ENCODE peak calls at places on chromosome 20, in four cellular contexts. D, N, K and X are unnamed samples.

GRCh38 chr20:23361108-23361650 is 803 bp upstream of the GZF1 start:
- DNase-seq in D (no peak), K (no peak), N (no peak), X (peak)

GRCh38 chr20:20368414-20369352 is 779 bp downstream of the INSM1 start:
- DNase-seq in K (no peak), D (no peak), N (peak), X (no peak)

GRCh38 chr20:23966298-23966697 is 22.3 kb downstream of the GGTLC1 start:
- DNase-seq in N (no peak), D (no peak), K (no peak), X (no peak)

GRCh38 chr20:63696311-63696627 is 183 bp upstream of the TNFRSF6B start:
- DNase-seq in K (peak), D (peak), N (no peak), X (no peak)

GRCh38 chr20:1280421-1281102 is 14.5 kb downstream of the SNPH start:
- DNase-seq in N (no peak), K (no peak), D (no peak), X (no peak)

GRCh38 chr20:34574861-34575260 is 16.3 kb downstream of the MAP1LC3A start:
- DNase-seq in N (no peak), K (no peak), D (no peak), X (no peak)

GRCh38 chr20:18360601-18361000 is 72.3 kb downstream of the ZNF133 start:
- DNase-seq in K (no peak), N (no peak), D (no peak), X (no peak)

GRCh38 chr20:6583134-6583738 is 184.2 kb upstream of the BMP2 start:
- DNase-seq in D (no peak), N (peak), K (peak), X (peak)

GRCh38 chr20:46057856-46058655 is 29.0 kb downstream of the SLC12A5 start:
- DNase-seq in D (no peak), N (no peak), K (no peak), X (no peak)

GRCh38 chr20:58852559-58853271 is at the start of gene GNAS:
- DNase-seq in N (peak), K (peak), D (no peak), X (peak)

GRCh38 chr20:45427236-45428149 is 11.6 kb downstream of the PIGT start:
- DNase-seq in D (no peak), N (peak), K (peak), X (no peak)

GRCh38 chr20:16576219-16576618 is 3.0 kb upstream of the KIF16B start:
- DNase-seq in N (no peak), K (peak), D (no peak), X (no peak)

GRCh38 chr20:47318027-47318595 is 38.4 kb downstream of the ZMYND8 start:
- DNase-seq in D (no peak), N (no peak), K (peak), X (peak)

GRCh38 chr20:12068146-12068545 is 150.5 kb downstream of the BTBD3 start:
- DNase-seq in D (no peak), K (no peak), N (no peak), X (no peak)

GRCh38 chr20:9884061-9884460 is 45.2 kb upstream of the PAK5 start:
- DNase-seq in K (no peak), N (peak), D (no peak), X (no peak)

GRCh38 chr20:17533396-17533795 is 2.2 kb upstream of the BFSP1 start:
- DNase-seq in K (peak), N (peak), D (peak), X (peak)

GRCh38 chr20:22373164-22373895 is 211.0 kb downstream of the FOXA2 start:
- DNase-seq in D (no peak), N (no peak), K (no peak), X (no peak)

GRCh38 chr20:22690616-22691179 is 106.3 kb upstream of the FOXA2 start:
- DNase-seq in N (no peak), K (no peak), D (no peak), X (no peak)

GRCh38 chr20:33516882-33517281 is 27.0 kb downstream of the CBFA2T2 start:
- DNase-seq in N (no peak), D (no peak), K (no peak), X (no peak)

DNA sequence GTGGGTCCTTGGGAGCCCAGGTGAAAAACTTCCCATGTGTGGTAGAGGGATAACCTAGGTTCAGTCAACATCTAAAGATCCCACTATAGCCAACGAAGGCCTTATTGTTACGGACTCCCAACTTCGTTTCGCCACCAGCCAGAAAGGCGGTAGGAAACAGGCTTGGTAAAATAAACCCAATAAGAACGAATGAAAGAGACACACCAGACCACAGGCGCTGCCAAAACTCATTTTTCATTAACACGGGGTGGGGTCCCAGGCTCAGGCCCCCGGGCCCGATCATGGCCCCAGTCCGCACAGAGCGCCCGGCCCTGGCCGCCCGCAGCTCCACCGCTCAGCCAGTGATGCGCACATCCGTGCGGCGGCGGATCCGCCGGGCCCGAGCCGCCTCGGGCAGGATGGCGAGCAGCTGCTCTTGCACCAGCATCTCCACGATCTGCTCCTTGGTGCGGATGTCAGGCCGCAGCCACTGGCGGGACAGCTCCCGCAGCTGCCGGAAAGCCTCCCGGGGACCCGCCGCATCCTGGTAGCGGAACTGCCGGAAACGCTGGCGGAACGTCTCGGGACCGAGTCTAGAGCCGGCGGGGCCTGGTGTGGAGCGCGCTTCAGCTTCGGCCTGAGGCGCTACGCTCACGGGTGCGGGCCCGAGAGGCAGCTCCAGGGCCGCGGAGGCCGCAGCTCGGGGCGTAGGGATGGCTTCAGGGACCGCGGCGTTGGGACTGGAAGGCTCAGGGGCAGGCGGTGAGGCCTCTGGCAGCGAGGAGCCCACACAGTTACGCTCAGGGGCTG is 697 bp downstream of the SCAND1 start:
- DNase-seq in N (peak), K (peak), D (no peak), X (no peak)
- TF ChIP-seq ELF1 in N (no peak), K (no peak), D (no peak), X (no peak)

DNA sequence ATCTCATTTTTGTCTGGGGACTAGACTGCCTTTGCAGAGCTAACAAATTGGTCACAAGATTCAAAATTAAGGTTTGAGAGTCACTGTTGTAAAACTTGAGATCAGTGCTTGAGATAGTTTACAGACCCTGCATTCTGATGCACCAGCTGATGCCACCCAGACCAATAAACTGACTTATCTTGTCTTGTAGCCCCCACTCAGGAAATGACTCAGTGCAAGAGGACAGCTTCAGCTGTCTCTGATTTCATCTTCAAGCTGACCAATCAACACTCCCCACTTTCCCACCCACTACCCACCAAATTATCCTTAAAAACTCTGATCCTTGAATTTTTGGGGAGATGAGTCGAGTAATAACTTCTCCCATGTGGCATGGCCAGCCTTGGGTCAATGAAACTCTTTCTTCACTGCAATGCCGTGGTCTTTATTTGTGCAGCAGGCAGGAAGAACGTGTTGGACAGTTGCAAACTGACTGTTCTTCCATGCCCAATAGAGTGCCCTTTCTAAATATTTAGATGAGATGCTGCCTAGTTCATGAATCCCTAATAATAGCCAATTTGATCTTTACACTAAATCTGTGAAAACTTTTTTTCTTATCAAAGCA is 48.3 kb upstream of the PROKR2 start:
- DNase-seq in N (no peak), D (no peak), K (no peak), X (no peak)
- TF ChIP-seq ELF1 in N (no peak), D (no peak), K (no peak), X (no peak)

GRCh38 chr20:62040381-62040922 is 25.2 kb downstream of the TAF4 start:
- DNase-seq in K (no peak), N (no peak), D (no peak), X (no peak)
- TF ChIP-seq ELF1 in K (no peak), N (no peak), D (no peak), X (no peak)

DNA sequence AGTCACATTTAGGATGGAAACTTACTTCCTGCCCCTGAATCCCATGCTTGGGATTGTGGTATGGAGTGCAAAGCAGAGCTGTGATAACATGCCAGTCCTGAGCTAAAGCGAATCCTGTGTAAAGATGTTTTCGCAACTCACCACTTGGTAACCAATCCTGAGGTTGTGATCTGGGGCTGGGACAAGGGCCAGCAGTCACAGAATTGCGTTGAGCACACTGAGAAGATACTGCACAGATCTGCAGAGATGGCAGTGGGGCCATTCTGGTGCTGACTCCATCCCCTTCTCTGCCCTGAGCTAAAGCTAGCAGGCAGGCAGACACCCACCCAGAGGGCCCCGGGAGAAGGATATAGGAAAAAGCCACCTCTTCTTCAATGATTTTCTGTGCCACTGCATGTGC is 108.4 kb downstream of the CHD6 start:
- DNase-seq in N (no peak), D (no peak), K (no peak), X (peak)
- TF ChIP-seq ELF1 in N (no peak), D (no peak), K (no peak), X (no peak)

GRCh38 chr20:41170386-41171105 is 33.2 kb downstream of the PLCG1 start:
- DNase-seq in K (no peak), D (no peak), N (no peak), X (no peak)

GRCh38 chr20:41173161-41173721 is 35.9 kb downstream of the PLCG1 start:
- DNase-seq in D (peak), N (peak), K (peak), X (peak)

GRCh38 chr20:41172296-41173140 is 35.2 kb downstream of the PLCG1 start:
- DNase-seq in N (no peak), K (no peak), D (no peak), X (no peak)

GRCh38 chr20:41169791-41170351 is 32.5 kb downstream of the PLCG1 start:
- DNase-seq in N (no peak), K (no peak), D (no peak), X (no peak)

GRCh38 chr20:41171736-41172295 is 34.5 kb downstream of the PLCG1 start:
- DNase-seq in K (no peak), N (no peak), D (no peak), X (no peak)
- TF ChIP-seq ELF1 in K (no peak), N (no peak), D (no peak), X (no peak)